ENCODE peak calls at places on chromosomes 2 and 18, in five cellular contexts. X, D, E, Y and P are unnamed samples.

GRCh38 chr18:77107218-77107815 is 25.3 kb downstream of the MBP start:
- DNase-seq in X (no peak), D (no peak), E (no peak), Y (no peak), P (no peak)

GRCh38 chr2:50346104-50346503 is 685.8 kb downstream of the NRXN1 start:
- DNase-seq in X (no peak), D (no peak), E (no peak), Y (no peak), P (no peak)

GRCh38 chr2:9703701-9704221 is 73.0 kb upstream of the YWHAQ start:
- DNase-seq in X (no peak), D (peak), E (no peak), Y (no peak), P (no peak)

GRCh38 chr18:76080430-76080829 is 414.6 kb downstream of the ZNF516 start:
- DNase-seq in X (no peak), D (no peak), E (no peak), Y (no peak), P (no peak)

GRCh38 chr2:28681216-28681981 is 70.2 kb upstream of the PPP1CB start:
- DNase-seq in X (no peak), D (no peak), E (peak), Y (no peak), P (no peak)

GRCh38 chr2:107174126-107174525 is 288.2 kb upstream of the ST6GAL2 start:
- DNase-seq in X (no peak), D (no peak), E (no peak), Y (no peak), P (no peak)

GRCh38 chr2:179939282-179939681 is 67.8 kb downstream of the CWC22 start:
- DNase-seq in X (no peak), D (no peak), E (no peak), Y (no peak), P (no peak)

GRCh38 chr2:218833023-218833609 is 1.5 kb upstream of the PRKAG3 start:
- DNase-seq in X (no peak), D (no peak), E (no peak), Y (no peak), P (no peak)

GRCh38 chr2:16156411-16156810 is 216.1 kb downstream of the MYCN start:
- DNase-seq in X (no peak), D (no peak), E (no peak), Y (no peak), P (no peak)

GRCh38 chr2:63882395-63883130 is 40.9 kb downstream of the UGP2 start:
- DNase-seq in X (no peak), D (no peak), E (no peak), Y (no peak), P (no peak)

GRCh38 chr2:127953849-127954248 is 68.1 kb upstream of the AMMECR1L start:
- DNase-seq in X (no peak), D (no peak), E (no peak), Y (no peak), P (no peak)

GRCh38 chr2:127953128-127953718 is 67.5 kb upstream of the AMMECR1L start:
- DNase-seq in X (peak), D (no peak), E (peak), Y (no peak), P (peak)

GRCh38 chr2:127954857-127955256 is 69.1 kb upstream of the AMMECR1L start:
- DNase-seq in X (no peak), D (no peak), E (no peak), Y (no peak), P (no peak)

GRCh38 chr2:127950264-127950663 is 64.5 kb upstream of the AMMECR1L start:
- DNase-seq in X (no peak), D (no peak), E (no peak), Y (no peak), P (no peak)

DNA sequence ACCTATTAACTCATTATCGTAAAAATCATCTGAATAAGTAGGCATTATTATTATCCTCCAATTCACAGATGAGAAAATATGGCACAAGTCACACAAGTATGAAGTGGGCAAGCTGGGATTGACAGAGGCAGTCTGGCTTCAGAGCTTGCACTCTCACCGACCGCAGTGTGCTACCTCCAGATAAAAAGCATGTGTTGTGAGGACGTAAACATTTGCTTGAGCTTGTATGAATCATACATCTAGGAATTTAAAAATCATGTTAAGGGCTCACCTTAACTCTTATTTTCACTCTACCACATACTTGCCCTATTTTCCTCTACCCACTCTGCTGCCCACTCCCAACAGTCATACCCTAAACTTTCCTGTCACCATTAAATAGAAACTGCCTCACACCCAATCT is 65.3 kb upstream of the AMMECR1L start:
- DNase-seq in X (no peak), D (no peak), E (no peak), Y (no peak), P (no peak)
- H3K27ac ChIP-seq in X (no peak), D (no peak), E (no peak), Y (no peak), P (no peak)

GRCh38 chr2:206765242-206766056 is at the start of the genes FASTKD2 and MDH1B:
- DNase-seq in X (peak), D (peak), E (peak), Y (peak), P (peak)

GRCh38 chr2:206766057-206766930 is 888 bp downstream of the FASTKD2 start:
- DNase-seq in X (no peak), D (no peak), E (no peak), Y (no peak), P (no peak)

GRCh38 chr2:206764673-206765241 is 371 bp downstream of the MDH1B start:
- DNase-seq in X (no peak), D (no peak), E (no peak), Y (no peak), P (no peak)
- H3K4me3 ChIP-seq in X (peak), D (peak), E (peak), Y (peak), P (peak)

GRCh38 chr2:30361751-30362394 is 85.2 kb upstream of the LCLAT1 start:
- DNase-seq in X (no peak), D (no peak), E (no peak), Y (no peak), P (no peak)
- H3K27ac ChIP-seq in X (peak), D (peak), E (peak), Y (peak), P (peak)

GRCh38 chr2:190190507-190190906 is 128.0 kb upstream of the MSTN start:
- DNase-seq in X (no peak), D (no peak), E (no peak), Y (no peak), P (no peak)
- H3K4me3 ChIP-seq in X (no peak), D (no peak), E (no peak), Y (no peak), P (no peak)

GRCh38 chr2:240567137-240567871 is 980 bp upstream of the RNPEPL1 start:
- DNase-seq in X (peak), D (peak), E (peak), Y (peak), P (peak)
- H3K27ac ChIP-seq in X (peak), D (peak), E (peak), Y (peak), P (peak)

GRCh38 chr2:120291464-120292311 is 39.0 kb downstream of the RALB start:
- DNase-seq in X (no peak), D (peak), E (peak), Y (no peak), P (peak)
- H3K4me3 ChIP-seq in X (no peak), D (no peak), E (no peak), Y (no peak), P (no peak)

GRCh38 chr2:81195774-81196382 is 891.3 kb upstream of the LRRTM1 start:
- DNase-seq in X (no peak), D (no peak), E (no peak), Y (peak), P (no peak)
- H3K27ac ChIP-seq in X (no peak), D (no peak), E (no peak), Y (no peak), P (no peak)

DNA sequence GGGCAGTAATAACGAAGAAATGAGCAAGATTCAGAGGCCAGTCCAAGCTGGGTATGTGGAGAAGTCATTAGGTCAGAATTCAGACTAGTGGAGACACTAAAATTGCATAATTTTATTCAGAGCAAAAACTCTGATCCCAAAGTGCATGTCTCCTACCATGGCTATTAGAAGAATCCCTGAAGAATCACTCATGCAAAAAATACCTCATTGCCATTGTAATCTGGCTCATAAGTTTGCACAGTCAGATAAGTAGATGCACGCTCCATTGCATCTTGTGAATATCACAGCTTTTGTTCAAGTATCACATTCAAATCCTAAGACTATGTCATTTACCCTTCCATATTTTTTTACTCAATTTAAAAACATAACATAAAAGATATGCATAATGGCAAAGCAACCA is 692.2 kb upstream of the KLHL29 start:
- DNase-seq in X (no peak), D (no peak), E (no peak), Y (no peak), P (no peak)
- H3K4me3 ChIP-seq in X (no peak), D (no peak), E (no peak), Y (no peak), P (no peak)

DNA sequence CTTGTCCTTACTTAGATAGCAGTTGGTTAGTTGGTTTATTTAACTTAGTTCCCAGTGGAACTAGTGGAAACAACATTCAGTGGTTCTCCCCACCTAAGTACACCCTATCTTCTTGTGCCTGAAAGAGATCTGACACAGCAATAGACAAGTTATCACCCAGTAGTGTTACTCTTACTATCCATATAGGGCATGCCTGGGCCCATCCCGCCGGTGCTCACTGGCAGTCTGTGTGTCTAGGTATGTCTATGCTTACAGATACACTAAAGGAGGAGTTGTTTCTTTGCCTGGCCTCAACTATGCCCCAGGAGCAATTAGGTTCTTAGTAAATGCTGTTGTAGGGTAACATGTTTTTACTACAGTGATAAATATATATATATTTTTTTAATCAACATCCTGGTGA is 12.0 kb upstream of the NRP2 start:
- DNase-seq in X (no peak), D (no peak), E (no peak), Y (no peak), P (no peak)
- H3K27ac ChIP-seq in X (no peak), D (no peak), E (no peak), Y (no peak), P (no peak)

DNA sequence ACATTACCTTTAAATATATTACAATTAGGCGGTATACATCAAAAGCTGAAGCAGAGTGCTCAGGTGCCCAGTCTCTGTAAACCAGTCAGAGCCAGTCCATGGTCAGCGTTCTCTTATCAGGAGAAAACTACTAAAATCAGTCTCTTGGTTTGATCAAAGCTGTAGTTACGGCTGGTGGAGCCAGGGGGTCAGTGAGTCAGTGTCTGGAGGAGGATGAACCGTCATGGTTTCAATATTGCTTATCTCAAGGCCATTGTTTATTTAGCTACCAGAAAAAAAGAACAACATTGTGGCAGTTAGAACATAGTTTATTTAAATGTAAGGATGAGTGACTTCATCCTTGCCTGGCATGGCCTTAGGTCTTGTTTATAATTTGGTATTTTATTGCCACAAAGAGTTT is 71.3 kb upstream of the NYAP2 start:
- DNase-seq in X (no peak), D (no peak), E (no peak), Y (no peak), P (no peak)
- H3K4me3 ChIP-seq in X (no peak), D (no peak), E (no peak), Y (no peak), P (no peak)